ENCODE peak calls at places on chromosomes 7 and 10, in eight cellular contexts. O is stimulated activated CD8-positive, alpha-beta memory T cell treated with anti-CD3 and anti-CD28 coated beads, Interleukin-2, amount 100 ng/mL, for 1 hour; T is aorta; I is AG09319; V is nucleus accumbens; Z is activated B cell treated with CpG ODN at 0.5 μM for 24 hours; E is pancreas; S is activated naive CD8-positive, alpha-beta T cell treated with anti-CD3 and anti-CD28 coated beads, Interleukin-2, amount 50 U/mL, for 24 hours. M is an unnamed sample.

GRCh38 chr7:36473454-36474282 is 84.0 kb downstream of the ANLN start:
- DNase-seq in T (peak), V (peak), E (peak), O (no peak), S (peak), I (no peak), Z (no peak), M (no peak)

GRCh38 chr10:133100706-133101463 is 13.2 kb downstream of the ADGRA1 start:
- DNase-seq in Z (no peak), V (no peak), O (no peak), E (peak), I (no peak), S (peak), T (no peak), M (no peak)

GRCh38 chr7:158891922-158892321 is 35.6 kb downstream of the DYNC2I1 start:
- DNase-seq in I (no peak), O (no peak), Z (no peak), S (no peak), V (no peak), T (no peak), E (no peak), M (no peak)

GRCh38 chr7:18566829-18567228 is 71.3 kb downstream of the HDAC9 start:
- DNase-seq in T (no peak), E (no peak), O (no peak), V (no peak), I (no peak), Z (peak), S (peak), M (no peak)

GRCh38 chr7:92177362-92177761 is 1.6 kb downstream of the LRRD1 start:
- DNase-seq in Z (no peak), E (no peak), S (no peak), T (no peak), O (no peak), V (no peak), I (no peak), M (no peak)

GRCh38 chr10:42998481-42999384 is 78.1 kb upstream of the RET start:
- DNase-seq in S (no peak), I (no peak), V (no peak), Z (peak), O (no peak), T (no peak), E (no peak), M (no peak)

GRCh38 chr7:116560021-116560970 is 35.5 kb downstream of the CAV1 start:
- DNase-seq in O (no peak), T (no peak), V (no peak), I (no peak), Z (no peak), E (no peak), S (no peak), M (no peak)

GRCh38 chr10:29228586-29228985 is 60.3 kb upstream of the LYZL1 start:
- DNase-seq in V (no peak), S (no peak), I (no peak), Z (no peak), T (no peak), O (no peak), E (no peak), M (no peak)

GRCh38 chr10:104342941-104343411 is 4.7 kb upstream of the ITPRIP start:
- DNase-seq in E (no peak), I (no peak), O (no peak), V (no peak), S (no peak), Z (no peak), T (no peak), M (no peak)

GRCh38 chr7:27346531-27347260 is 104.1 kb downstream of the EVX1 start:
- DNase-seq in E (peak), Z (no peak), T (peak), V (peak), S (no peak), I (no peak), O (no peak), M (no peak)

GRCh38 chr7:37729160-37729559 is 45.6 kb downstream of the GPR141 start:
- DNase-seq in E (no peak), T (peak), I (no peak), S (no peak), V (no peak), O (no peak), Z (no peak), M (no peak)

GRCh38 chr7:116616555-116617059 is 55.4 kb upstream of the MET start:
- DNase-seq in O (no peak), S (no peak), E (no peak), I (no peak), Z (no peak), T (no peak), V (no peak), M (no peak)

GRCh38 chr10:27661511-27662286 is 83.9 kb downstream of the MKX start:
- DNase-seq in S (no peak), E (no peak), V (no peak), I (no peak), Z (no peak), T (no peak), O (no peak), M (no peak)

GRCh38 chr10:115744089-115744488 is 528.9 kb downstream of the GFRA1 start:
- DNase-seq in O (no peak), S (no peak), V (no peak), T (no peak), Z (no peak), I (no peak), E (no peak), M (no peak)

GRCh38 chr7:54015251-54015650 is 526.9 kb upstream of the VSTM2A start:
- DNase-seq in E (no peak), Z (no peak), V (no peak), O (no peak), S (no peak), T (no peak), I (no peak), M (no peak)

GRCh38 chr7:46672861-46673260 is 751.8 kb upstream of the IGFBP3 start:
- DNase-seq in O (no peak), T (no peak), I (peak), V (no peak), Z (no peak), E (no peak), S (no peak), M (no peak)

GRCh38 chr7:127650842-127651555 is 995 bp upstream of the SND1 start:
- DNase-seq in E (peak), Z (no peak), I (no peak), O (no peak), S (peak), T (no peak), V (peak), M (no peak)

GRCh38 chr10:21517983-21518628 is 7.4 kb downstream of the SKIDA1 start:
- DNase-seq in Z (no peak), S (no peak), O (no peak), E (no peak), I (no peak), V (no peak), T (no peak), M (no peak)

GRCh38 chr10:69124558-69125121 is 662 bp downstream of the VPS26A start:
- DNase-seq in S (peak), Z (peak), T (peak), O (peak), V (no peak), E (no peak), I (peak), M (peak)

GRCh38 chr7:4836206-4836661 is 25.6 kb downstream of the PAPOLB start:
- DNase-seq in T (no peak), Z (no peak), I (no peak), E (no peak), S (no peak), V (no peak), O (no peak), M (no peak)

M was measured in natural killer cell.